ENCODE peak calls at places on chromosomes 6 and 20, in eight cellular contexts. I is aorta; J is endodermal cell; F is stomach; S is H7; B is naive thymus-derived CD4-positive, alpha-beta T cell; A is Karpas-422; H is AG04450. Y is an unnamed sample.

GRCh38 chr20:44247676-44248419 is 740 bp downstream of the GDAP1L1 start:
- DNase-seq in I (no peak), J (peak; percentile 95), F (no peak), S (peak; percentile 94), B (peak; percentile 15), A (peak; percentile 78), H (no peak), Y (no peak)

GRCh38 chr20:36407196-36407733 is 101.1 kb downstream of the DLGAP4 start:
- DNase-seq in I (no peak), J (no peak), F (no peak), S (no peak), B (no peak), A (no peak), H (no peak), Y (no peak)

GRCh38 chr20:11891827-11892521 is 25.7 kb upstream of the BTBD3 start:
- DNase-seq in I (peak; percentile 56), J (peak; percentile 90), F (peak; percentile 64), S (peak; percentile 80), B (peak; percentile 51), A (no peak), H (no peak), Y (no peak)

GRCh38 chr20:57411406-57412283 is 20.4 kb downstream of the RBM38 start:
- DNase-seq in I (no peak), J (no peak), F (no peak), S (no peak), B (no peak), A (peak; percentile 71), H (no peak), Y (no peak)

GRCh38 chr6:138772596-138773176 is 883 bp upstream of the CCDC28A start:
- DNase-seq in I (no peak), J (no peak), F (no peak), S (no peak), B (no peak), A (no peak), H (no peak), Y (no peak)

GRCh38 chr6:156752666-156753301 is 24.4 kb upstream of the ARID1B start:
- DNase-seq in I (peak; percentile 51), J (peak; percentile 82), F (peak; percentile 29), S (peak; percentile 72), B (no peak), A (no peak), H (no peak), Y (no peak)

GRCh38 chr6:79946242-79946641 is 1.1 kb downstream of the ELOVL4 start:
- DNase-seq in I (no peak), J (peak; percentile 67), F (no peak), S (peak; percentile 60), B (peak; percentile 36), A (peak; percentile 42), H (no peak), Y (no peak)

GRCh38 chr20:62066983-62067433 is 1.3 kb upstream of the TAF4 start:
- DNase-seq in I (no peak), J (peak; percentile 72), F (no peak), S (peak; percentile 82), B (peak; percentile 31), A (no peak), H (no peak), Y (no peak)

GRCh38 chr6:161639772-161640171 is 365.9 kb upstream of the AGPAT4 start:
- DNase-seq in I (no peak), J (no peak), F (no peak), S (no peak), B (no peak), A (no peak), H (no peak), Y (no peak)

GRCh38 chr6:154382707-154383106 is 26.1 kb upstream of the IPCEF1 start:
- DNase-seq in I (no peak), J (no peak), F (peak; percentile 44), S (no peak), B (no peak), A (no peak), H (no peak), Y (no peak)

GRCh38 chr6:130322673-130323268 is 43.0 kb upstream of the TMEM200A start:
- DNase-seq in I (no peak), J (peak; percentile 56), F (peak; percentile 47), S (peak; percentile 27), B (peak; percentile 61), A (peak; percentile 83), H (peak; percentile 52), Y (peak; percentile 34)

GRCh38 chr6:168035098-168035660 is 37.7 kb downstream of the KIF25 start:
- DNase-seq in I (peak; percentile 82), J (peak; percentile 85), F (peak; percentile 45), S (peak; percentile 85), B (no peak), A (no peak), H (peak; percentile 27), Y (no peak)

GRCh38 chr6:136761227-136761922 is 30.9 kb downstream of the MAP3K5 start:
- DNase-seq in I (no peak), J (no peak), F (no peak), S (no peak), B (no peak), A (no peak), H (no peak), Y (no peak)

GRCh38 chr20:14245368-14245970 is 91.9 kb downstream of the FLRT3 start:
- DNase-seq in I (no peak), J (no peak), F (no peak), S (no peak), B (no peak), A (no peak), H (no peak), Y (no peak)

GRCh38 chr6:134911532-134911931 is 38.4 kb downstream of the ALDH8A1 start:
- DNase-seq in I (no peak), J (no peak), F (no peak), S (no peak), B (no peak), A (no peak), H (peak; percentile 24), Y (no peak)

GRCh38 chr6:5905431-5906339 is 101.0 kb downstream of the NRN1 start:
- DNase-seq in I (peak; percentile 89), J (no peak), F (peak; percentile 36), S (no peak), B (no peak), A (no peak), H (peak; percentile 55), Y (no peak)

GRCh38 chr20:47607208-47607613 is 105.5 kb downstream of the NCOA3 start:
- DNase-seq in I (no peak), J (no peak), F (no peak), S (no peak), B (no peak), A (no peak), H (no peak), Y (no peak)
- H3K4me3 ChIP-seq in I (no peak overlapping the region), J (no peak overlapping the region), F (no peak overlapping the region), S (no peak overlapping the region), B (no peak overlapping the region), A (no peak overlapping the region), H (no peak overlapping the region), Y (no peak overlapping the region)

GRCh38 chr20:21004386-21005076 is 101.6 kb downstream of the LINC00237 start:
- DNase-seq in I (no peak), J (no peak), F (no peak), S (no peak), B (no peak), A (no peak), H (no peak), Y (no peak)
- H3K4me3 ChIP-seq in I (no peak overlapping the region), J (no peak overlapping the region), F (no peak overlapping the region), S (no peak overlapping the region), B (no peak overlapping the region), A (no peak overlapping the region), H (no peak overlapping the region), Y (no peak overlapping the region)

GRCh38 chr6:132919476-132919875 is 105.1 kb downstream of the RPS12 start:
- DNase-seq in I (peak; percentile 68), J (no peak), F (peak; percentile 60), S (no peak), B (no peak), A (no peak), H (peak; percentile 94), Y (no peak)
- H3K4me3 ChIP-seq in I (no peak overlapping the region), J (no peak overlapping the region), F (no peak overlapping the region), S (no peak overlapping the region), B (no peak overlapping the region), A (no peak overlapping the region), H (peak overlapping the region; percentile 20), Y (no peak overlapping the region)

DNA sequence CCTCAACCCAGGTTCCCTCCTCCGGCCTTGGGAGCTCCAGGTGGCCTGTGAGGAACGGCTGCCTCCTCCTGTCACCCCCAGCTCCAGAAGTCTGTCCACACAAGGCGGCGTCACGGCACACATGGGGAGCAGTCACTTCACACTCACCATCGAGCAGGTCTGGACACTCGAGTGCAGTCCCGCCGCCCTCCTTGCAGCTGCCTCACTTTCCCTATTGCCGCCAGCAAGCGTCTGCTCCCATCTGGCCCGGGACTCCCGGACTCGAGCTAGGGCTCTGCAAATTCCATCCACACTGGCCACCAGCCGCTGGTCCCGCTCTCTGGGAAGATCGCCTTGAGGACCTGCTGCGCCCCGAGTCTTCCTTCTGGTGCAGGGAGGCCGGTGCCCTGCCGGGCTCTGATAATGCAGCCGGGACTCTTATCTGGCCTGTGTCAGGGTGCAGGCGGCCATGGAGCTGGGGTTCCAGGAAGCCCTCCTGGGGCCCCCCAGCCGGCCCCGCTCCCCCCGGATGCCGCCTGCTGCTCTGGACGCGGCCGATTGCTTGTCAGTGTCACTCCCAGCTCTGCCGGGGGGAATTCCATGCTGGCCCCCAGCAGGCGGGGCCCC is at the start of gene RIPOR3:
- DNase-seq in I (peak; percentile 48), J (peak; percentile 77), F (peak; percentile 36), S (peak; percentile 79), B (no peak), A (no peak), H (no peak), Y (no peak)
- H3K4me3 ChIP-seq in I (no peak within 1 kb of the TSS), J (peak within 1 kb of the TSS; percentile 43), F (peak within 1 kb of the TSS; percentile 50), S (peak within 1 kb of the TSS; percentile 47), B (no peak within 1 kb of the TSS), A (no peak within 1 kb of the TSS), H (peak within 1 kb of the TSS; percentile 69), Y (no peak within 1 kb of the TSS)

GRCh38 chr6:33420493-33421343 is 853 bp downstream of the SYNGAP1 start:
- DNase-seq in I (no peak), J (no peak), F (no peak), S (no peak), B (no peak), A (peak; percentile 60), H (no peak), Y (no peak)
- H3K4me3 ChIP-seq in I (peak overlapping the region; percentile 69), J (peak overlapping the region; percentile 78), F (peak overlapping the region; percentile 45), S (peak overlapping the region; percentile 40), B (no peak overlapping the region), A (peak overlapping the region; percentile 52), H (peak overlapping the region; percentile 64), Y (no peak overlapping the region)

Y was measured in GM12864.